ENCODE peak calls at places on chromosomes 1 and 21, in eight cellular contexts. B is NCI-H774; Y is activated CD8-positive, alpha-beta memory T cell treated with anti-CD3 and anti-CD28 coated beads for 4 hours; A is aorta; C is Caki2; H is T1000; O is midbrain; W is stimulated activated CD8-positive, alpha-beta memory T cell treated with anti-CD3 and anti-CD28 coated beads, Interleukin-7, amount 100 ng/mL, for 1 hour. E is an unnamed sample.
A peak's percentile ranks its signal among the peaks of the same experiment; 100 is the strongest.

GRCh38 chr1:40915581-40915980 is 53.4 kb upstream of the CITED4 start:
- DNase-seq in O (no peak), W (no peak), A (no peak), B (no peak), H (no peak), Y (no peak), C (no peak), E (no peak)

GRCh38 chr1:185488673-185489311 is 171.7 kb upstream of the IVNS1ABP start:
- DNase-seq in W (no peak), A (no peak), B (no peak), C (no peak), H (no peak), Y (no peak), O (no peak), E (peak; percentile 16)

GRCh38 chr21:41918561-41919358 is 35.1 kb downstream of the C2CD2 start:
- DNase-seq in Y (no peak), W (no peak), B (no peak), H (no peak), C (no peak), A (no peak), O (no peak), E (no peak)

GRCh38 chr1:90174246-90174645 is 179.3 kb downstream of the ZNF326 start:
- DNase-seq in O (no peak), B (no peak), H (no peak), C (peak; percentile 56), A (no peak), W (no peak), Y (no peak), E (peak; percentile 26)

GRCh38 chr1:23617019-23617418 is 57.7 kb upstream of the ID3 start:
- DNase-seq in O (no peak), Y (no peak), C (no peak), A (no peak), H (no peak), B (no peak), W (no peak), E (no peak)

GRCh38 chr1:102572637-102573036 is 535.7 kb downstream of the COL11A1 start:
- DNase-seq in C (no peak), Y (no peak), A (no peak), W (no peak), O (no peak), B (no peak), H (no peak), E (peak; percentile 2)

GRCh38 chr1:64167176-64167575 is 36.2 kb upstream of the UBE2U start:
- DNase-seq in B (no peak), H (no peak), C (no peak), W (no peak), O (no peak), Y (no peak), A (no peak), E (peak; percentile 68)

GRCh38 chr1:89939059-89939570 is 55.8 kb upstream of the ZNF326 start:
- DNase-seq in Y (no peak), C (no peak), A (no peak), W (no peak), O (peak; percentile 88), B (no peak), H (no peak), E (no peak)

GRCh38 chr1:39167632-39168209 is 36.8 kb upstream of the MACF1 start:
- DNase-seq in W (no peak), O (no peak), H (no peak), Y (no peak), A (no peak), B (no peak), C (no peak), E (no peak)

GRCh38 chr1:8465692-8466091 is 147.8 kb downstream of the SLC45A1 start:
- DNase-seq in H (no peak), B (no peak), Y (no peak), O (peak; percentile 34), W (no peak), A (no peak), C (no peak), E (no peak)

GRCh38 chr1:23521588-23521987 is 9.4 kb downstream of the E2F2 start:
- DNase-seq in H (no peak), W (no peak), O (no peak), C (peak; percentile 96), B (no peak), A (no peak), Y (no peak), E (no peak)